ENCODE peak calls at places on chromosomes 12 and 14, in four cellular contexts. Y is right lobe of liver; M is lung; X is stimulated activated CD8-positive, alpha-beta memory T cell treated with anti-CD3 and anti-CD28 coated beads, Interleukin-4, amount 100 ng/mL, for 4 hours. V is an unnamed sample.

GRCh38 chr12:81942588-81942987 is 183.4 kb upstream of the PPFIA2 start:
- DNase-seq in Y (no peak), M (no peak), X (no peak), V (no peak)

GRCh38 chr14:96362071-96362964 is 823 bp downstream of the ATG2B start:
- DNase-seq in Y (no peak), M (peak), X (no peak), V (peak)

GRCh38 chr12:105861232-105861631 is 277.5 kb downstream of the NUAK1 start:
- DNase-seq in Y (no peak), M (no peak), X (no peak), V (no peak)

GRCh38 chr12:52976574-52977071 is 27.7 kb downstream of the KRT18 start:
- DNase-seq in Y (no peak), M (no peak), X (no peak), V (no peak)

GRCh38 chr12:44223736-44224135 is 387.9 kb downstream of the TMEM117 start:
- DNase-seq in Y (no peak), M (no peak), X (no peak), V (no peak)

GRCh38 chr12:13209279-13210021 is 12.9 kb downstream of the EMP1 start:
- DNase-seq in Y (no peak), M (no peak), X (no peak), V (no peak)

GRCh38 chr12:3366451-3367155 is 124.4 kb upstream of the PRMT8 start:
- DNase-seq in Y (no peak), M (no peak), X (no peak), V (no peak)

GRCh38 chr12:56300644-56301464 is 724 bp upstream of the CS start:
- DNase-seq in Y (no peak), M (no peak), X (no peak), V (no peak)

GRCh38 chr12:31853977-31854376 is 105.2 kb upstream of the RESF1 start:
- DNase-seq in Y (no peak), M (no peak), X (no peak), V (peak)

GRCh38 chr12:47816646-47817271 is 2.9 kb downstream of the HDAC7 start:
- DNase-seq in Y (peak), M (no peak), X (no peak), V (no peak)

GRCh38 chr14:96627386-96627785 is 125.2 kb downstream of the PAPOLA start:
- DNase-seq in Y (no peak), M (no peak), X (no peak), V (no peak)

GRCh38 chr12:56518570-56518969 is 3.0 kb upstream of the RBMS2 start:
- DNase-seq in Y (no peak), M (no peak), X (no peak), V (no peak)

GRCh38 chr12:9032202-9032964 is 43.0 kb downstream of the KLRG1 start:
- DNase-seq in Y (no peak), M (no peak), X (no peak), V (no peak)

GRCh38 chr12:64893961-64894360 is 69.5 kb downstream of the TBC1D30 start:
- DNase-seq in Y (no peak), M (no peak), X (no peak), V (no peak)

GRCh38 chr12:28893365-28893764 is 255.7 kb upstream of the FAR2 start:
- DNase-seq in Y (no peak), M (no peak), X (no peak), V (no peak)

GRCh38 chr12:51974646-51975045 is 23.1 kb downstream of the ACVR1B start:
- DNase-seq in Y (no peak), M (no peak), X (no peak), V (peak)

GRCh38 chr14:56554301-56554700 is 25.3 kb upstream of the TMEM260 start:
- DNase-seq in Y (no peak), M (no peak), X (no peak), V (no peak)

GRCh38 chr14:69684461-69685183 is 73.2 kb downstream of the SUSD6 start:
- DNase-seq in Y (peak), M (no peak), X (no peak), V (no peak)

GRCh38 chr12:510071-510825 is 50.5 kb downstream of the B4GALNT3 start:
- DNase-seq in Y (no peak), M (peak), X (no peak), V (no peak)

GRCh38 chr12:19461986-19462385 is 22.7 kb downstream of the AEBP2 start:
- DNase-seq in Y (no peak), M (no peak), X (peak), V (no peak)

GRCh38 chr14:24439830-24440605 is 2.6 kb downstream of the SDR39U1 start:
- DNase-seq in Y (no peak), M (no peak), X (no peak), V (no peak)

GRCh38 chr12:22803725-22804124 is 178.8 kb downstream of the ETNK1 start:
- DNase-seq in Y (no peak), M (no peak), X (no peak), V (no peak)

GRCh38 chr12:131413006-131413405 is 297.9 kb upstream of the SFSWAP start:
- DNase-seq in Y (no peak), M (no peak), X (no peak), V (no peak)

GRCh38 chr12:91901675-91902074 is 244.0 kb downstream of the BTG1 start:
- DNase-seq in Y (no peak), M (no peak), X (no peak), V (no peak)

GRCh38 chr14:52917732-52918131 is 33.1 kb downstream of the FERMT2 start:
- DNase-seq in Y (no peak), M (no peak), X (no peak), V (peak)

GRCh38 chr12:75289678-75290200 is 40.4 kb downstream of the CAPS2 start:
- DNase-seq in Y (no peak), M (no peak), X (no peak), V (no peak)

GRCh38 chr12:53070901-53071492 is 8.2 kb downstream of the SPRYD3 start:
- DNase-seq in Y (no peak), M (peak), X (no peak), V (no peak)

GRCh38 chr12:122203968-122204828 is 689 bp downstream of the B3GNT4 start:
- DNase-seq in Y (no peak), M (no peak), X (no peak), V (peak)

GRCh38 chr12:1740161-1740948 is 49.5 kb downstream of the ADIPOR2 start:
- DNase-seq in Y (no peak), M (no peak), X (no peak), V (no peak)

V was measured in left lobe of liver.